ENCODE peak calls at places on chromosomes 12 and 14, in six cellular contexts. One of them, this sample, is unnamed.
A peak's percentile ranks its signal among the peaks of the same experiment; 100 is the strongest.

GRCh38 chr14:54772451-54772881 is 130.2 kb downstream of the GCH1 start:
- DNase-seq in fibroblast of lung: peak; percentile 60
- DNase-seq in Peyer's patch: no peak
- DNase-seq in tibial artery: no peak
- DNase-seq in neural progenitor cell: no peak
- DNase-seq in GM06990: no peak
- DNase-seq in this sample: no peak

GRCh38 chr12:1216560-1216959 is 225.5 kb downstream of the ERC1 start:
- DNase-seq in fibroblast of lung: no peak
- DNase-seq in neural progenitor cell: no peak
- DNase-seq in GM06990: no peak
- DNase-seq in Peyer's patch: no peak
- DNase-seq in tibial artery: no peak
- DNase-seq in this sample: no peak

GRCh38 chr12:127728285-127728684 is 538.7 kb upstream of the TMEM132C start:
- DNase-seq in tibial artery: no peak
- DNase-seq in GM06990: no peak
- DNase-seq in Peyer's patch: no peak
- DNase-seq in fibroblast of lung: no peak
- DNase-seq in neural progenitor cell: no peak
- DNase-seq in this sample: no peak

GRCh38 chr12:99911076-99911475 is 73.7 kb downstream of the ANKS1B start:
- DNase-seq in GM06990: no peak
- DNase-seq in neural progenitor cell: no peak
- DNase-seq in Peyer's patch: no peak
- DNase-seq in tibial artery: peak; percentile 23
- DNase-seq in fibroblast of lung: peak; percentile 84
- DNase-seq in this sample: no peak

GRCh38 chr12:6230321-6231110 is 30.3 kb downstream of the CD9 start:
- DNase-seq in GM06990: no peak
- DNase-seq in Peyer's patch: peak; percentile 89
- DNase-seq in fibroblast of lung: peak; percentile 45
- DNase-seq in neural progenitor cell: no peak
- DNase-seq in tibial artery: peak; percentile 69
- DNase-seq in this sample: no peak

GRCh38 chr12:112283541-112283940 is 98.7 kb downstream of the HECTD4 start:
- DNase-seq in Peyer's patch: no peak
- DNase-seq in fibroblast of lung: no peak
- DNase-seq in GM06990: no peak
- DNase-seq in neural progenitor cell: no peak
- DNase-seq in tibial artery: no peak
- DNase-seq in this sample: no peak

GRCh38 chr14:57846631-57847030 is 19.3 kb downstream of the SLC35F4 start:
- DNase-seq in tibial artery: no peak
- DNase-seq in GM06990: no peak
- DNase-seq in Peyer's patch: no peak
- DNase-seq in fibroblast of lung: peak; percentile 5
- DNase-seq in neural progenitor cell: no peak
- DNase-seq in this sample: no peak

GRCh38 chr12:19186722-19187661 is 57.5 kb downstream of the PLEKHA5 start:
- DNase-seq in fibroblast of lung: peak; percentile 79
- DNase-seq in tibial artery: no peak
- DNase-seq in Peyer's patch: no peak
- DNase-seq in GM06990: peak; percentile 6
- DNase-seq in neural progenitor cell: peak; percentile 65
- DNase-seq in this sample: no peak

GRCh38 chr12:110117948-110118685 is 6.0 kb upstream of the IFT81 start:
- DNase-seq in Peyer's patch: no peak
- DNase-seq in neural progenitor cell: no peak
- DNase-seq in GM06990: no peak
- DNase-seq in fibroblast of lung: no peak
- DNase-seq in tibial artery: no peak
- DNase-seq in this sample: no peak

GRCh38 chr12:114445401-114446323 is 39.7 kb upstream of the TBX5 start:
- DNase-seq in fibroblast of lung: no peak
- DNase-seq in neural progenitor cell: peak; percentile 68
- DNase-seq in Peyer's patch: no peak
- DNase-seq in GM06990: no peak
- DNase-seq in tibial artery: no peak
- DNase-seq in this sample: peak; percentile 68
- H3K4me3 ChIP-seq in fibroblast of lung: no peak overlapping the region
- H3K4me3 ChIP-seq in neural progenitor cell: no peak overlapping the region
- H3K4me3 ChIP-seq in Peyer's patch: no peak overlapping the region
- H3K4me3 ChIP-seq in GM06990: no peak overlapping the region
- H3K4me3 ChIP-seq in tibial artery: no peak overlapping the region
- H3K4me3 ChIP-seq in this sample: no peak overlapping the region

GRCh38 chr12:27589419-27589818 is 65.4 kb downstream of the PPFIBP1 start:
- DNase-seq in Peyer's patch: no peak
- DNase-seq in tibial artery: no peak
- DNase-seq in fibroblast of lung: no peak
- DNase-seq in GM06990: no peak
- DNase-seq in neural progenitor cell: no peak
- DNase-seq in this sample: no peak
- H3K4me3 ChIP-seq in Peyer's patch: no peak overlapping the region
- H3K4me3 ChIP-seq in tibial artery: no peak overlapping the region
- H3K4me3 ChIP-seq in fibroblast of lung: no peak overlapping the region
- H3K4me3 ChIP-seq in GM06990: no peak overlapping the region
- H3K4me3 ChIP-seq in neural progenitor cell: no peak overlapping the region
- H3K4me3 ChIP-seq in this sample: peak overlapping the region; percentile 68

GRCh38 chr12:121927798-121928197 is 9.4 kb downstream of the CFAP251 start:
- DNase-seq in GM06990: no peak
- DNase-seq in fibroblast of lung: no peak
- DNase-seq in neural progenitor cell: no peak
- DNase-seq in tibial artery: no peak
- DNase-seq in Peyer's patch: no peak
- DNase-seq in this sample: peak; percentile 44
- H3K4me3 ChIP-seq in GM06990: no peak overlapping the region
- H3K4me3 ChIP-seq in fibroblast of lung: no peak overlapping the region
- H3K4me3 ChIP-seq in neural progenitor cell: no peak overlapping the region
- H3K4me3 ChIP-seq in tibial artery: no peak overlapping the region
- H3K4me3 ChIP-seq in Peyer's patch: no peak overlapping the region
- H3K4me3 ChIP-seq in this sample: no peak overlapping the region

GRCh38 chr12:52073531-52073950 is 3.8 kb downstream of the ATG101 start:
- DNase-seq in Peyer's patch: no peak
- DNase-seq in tibial artery: no peak
- DNase-seq in GM06990: no peak
- DNase-seq in fibroblast of lung: no peak
- DNase-seq in neural progenitor cell: no peak
- DNase-seq in this sample: no peak

GRCh38 chr12:52075409-52075724 is 4.1 kb upstream of the SMIM41 start:
- DNase-seq in tibial artery: no peak
- DNase-seq in fibroblast of lung: no peak
- DNase-seq in Peyer's patch: no peak
- DNase-seq in GM06990: no peak
- DNase-seq in neural progenitor cell: no peak
- DNase-seq in this sample: no peak

GRCh38 chr12:52074006-52074405 is 4.2 kb downstream of the ATG101 start:
- DNase-seq in tibial artery: no peak
- DNase-seq in Peyer's patch: peak; percentile 50
- DNase-seq in neural progenitor cell: no peak
- DNase-seq in fibroblast of lung: peak; percentile 28
- DNase-seq in GM06990: no peak
- DNase-seq in this sample: no peak

GRCh38 chr12:52076811-52077210 is 2.7 kb upstream of the SMIM41 start:
- DNase-seq in neural progenitor cell: no peak
- DNase-seq in fibroblast of lung: no peak
- DNase-seq in GM06990: no peak
- DNase-seq in tibial artery: no peak
- DNase-seq in Peyer's patch: no peak
- DNase-seq in this sample: no peak

GRCh38 chr12:52074656-52075408 is 4.7 kb upstream of the SMIM41 start:
- DNase-seq in fibroblast of lung: no peak
- DNase-seq in neural progenitor cell: no peak
- DNase-seq in Peyer's patch: no peak
- DNase-seq in tibial artery: no peak
- DNase-seq in GM06990: no peak
- DNase-seq in this sample: no peak
- H3K4me3 ChIP-seq in fibroblast of lung: no peak overlapping the region
- H3K4me3 ChIP-seq in neural progenitor cell: no peak overlapping the region
- H3K4me3 ChIP-seq in Peyer's patch: no peak overlapping the region
- H3K4me3 ChIP-seq in tibial artery: no peak overlapping the region
- H3K4me3 ChIP-seq in GM06990: no peak overlapping the region
- H3K4me3 ChIP-seq in this sample: no peak overlapping the region

DNA sequence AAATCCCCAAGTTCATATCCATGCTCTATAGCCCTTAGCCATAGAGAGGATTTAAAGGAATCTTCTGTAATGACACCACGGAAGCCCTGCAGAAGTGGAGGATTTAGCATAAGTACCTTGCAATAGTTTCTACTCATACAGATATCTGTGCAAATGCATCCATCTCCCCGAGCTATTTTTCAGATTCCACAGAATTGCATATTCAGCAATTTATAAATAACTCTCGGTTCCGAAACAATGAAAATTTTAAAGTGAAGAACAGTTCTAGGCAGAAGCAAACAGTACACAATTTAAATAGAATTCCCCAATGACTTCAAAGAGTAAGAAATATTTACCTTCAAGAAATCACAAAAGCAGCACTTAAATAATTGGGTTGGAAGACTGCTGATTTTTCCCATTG is 379 bp downstream of the IGF1 start:
- DNase-seq in tibial artery: no peak
- DNase-seq in Peyer's patch: no peak
- DNase-seq in GM06990: no peak
- DNase-seq in neural progenitor cell: no peak
- DNase-seq in fibroblast of lung: no peak
- DNase-seq in this sample: no peak
- H3K4me3 ChIP-seq in tibial artery: peak overlapping the region; percentile 38
- H3K4me3 ChIP-seq in Peyer's patch: peak overlapping the region; percentile 24
- H3K4me3 ChIP-seq in GM06990: no peak overlapping the region
- H3K4me3 ChIP-seq in neural progenitor cell: no peak overlapping the region
- H3K4me3 ChIP-seq in fibroblast of lung: no peak overlapping the region
- H3K4me3 ChIP-seq in this sample: no peak overlapping the region

DNA sequence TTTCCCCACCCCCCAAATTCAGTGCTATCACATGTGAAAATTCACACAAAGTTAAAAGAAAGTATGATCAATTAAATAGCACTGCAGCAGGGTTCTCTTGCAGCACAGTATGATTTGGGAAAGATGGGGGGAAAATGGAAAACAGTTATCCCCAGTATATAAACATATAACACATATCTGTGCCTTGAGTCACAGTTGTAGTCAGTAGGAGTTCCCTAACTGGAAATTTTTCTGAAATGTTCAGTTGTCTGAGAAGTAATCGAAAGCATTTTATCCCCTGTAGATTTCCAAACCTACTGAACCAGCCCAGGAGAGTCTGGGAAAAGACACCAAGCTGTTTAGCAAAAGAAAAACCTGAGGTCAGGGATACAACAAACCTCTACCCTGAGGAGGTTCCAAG is 47.0 kb downstream of the C12orf50 start:
- DNase-seq in neural progenitor cell: no peak
- DNase-seq in Peyer's patch: no peak
- DNase-seq in fibroblast of lung: peak; percentile 50
- DNase-seq in GM06990: no peak
- DNase-seq in tibial artery: no peak
- DNase-seq in this sample: no peak
- H3K4me3 ChIP-seq in neural progenitor cell: no peak overlapping the region
- H3K4me3 ChIP-seq in Peyer's patch: no peak overlapping the region
- H3K4me3 ChIP-seq in fibroblast of lung: no peak overlapping the region
- H3K4me3 ChIP-seq in GM06990: no peak overlapping the region
- H3K4me3 ChIP-seq in tibial artery: no peak overlapping the region
- H3K4me3 ChIP-seq in this sample: no peak overlapping the region

DNA sequence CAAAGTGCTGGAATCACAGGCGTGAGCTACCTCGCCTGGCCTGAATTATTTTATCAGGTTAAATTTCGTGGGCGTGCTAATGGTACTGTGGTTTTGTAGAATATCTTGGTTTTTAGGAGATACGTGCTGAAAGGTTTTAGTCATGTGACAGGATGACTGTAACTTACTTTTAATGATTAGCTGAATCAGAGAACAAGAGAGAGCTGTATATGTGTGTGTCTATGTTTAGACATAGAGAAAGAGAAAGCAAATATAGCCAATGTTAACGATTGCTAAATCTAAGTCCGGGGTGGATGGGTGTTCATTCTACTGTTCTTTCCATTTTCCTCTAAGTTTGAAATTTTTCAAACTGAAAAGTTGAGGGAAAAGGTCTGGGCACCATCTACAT is 9.2 kb upstream of the PNMA1 start:
- DNase-seq in Peyer's patch: no peak
- DNase-seq in tibial artery: no peak
- DNase-seq in fibroblast of lung: peak; percentile 23
- DNase-seq in neural progenitor cell: no peak
- DNase-seq in GM06990: no peak
- DNase-seq in this sample: no peak
- H3K4me3 ChIP-seq in Peyer's patch: no peak overlapping the region
- H3K4me3 ChIP-seq in tibial artery: peak overlapping the region; percentile 22
- H3K4me3 ChIP-seq in fibroblast of lung: no peak overlapping the region
- H3K4me3 ChIP-seq in neural progenitor cell: no peak overlapping the region
- H3K4me3 ChIP-seq in GM06990: no peak overlapping the region
- H3K4me3 ChIP-seq in this sample: no peak overlapping the region

DNA sequence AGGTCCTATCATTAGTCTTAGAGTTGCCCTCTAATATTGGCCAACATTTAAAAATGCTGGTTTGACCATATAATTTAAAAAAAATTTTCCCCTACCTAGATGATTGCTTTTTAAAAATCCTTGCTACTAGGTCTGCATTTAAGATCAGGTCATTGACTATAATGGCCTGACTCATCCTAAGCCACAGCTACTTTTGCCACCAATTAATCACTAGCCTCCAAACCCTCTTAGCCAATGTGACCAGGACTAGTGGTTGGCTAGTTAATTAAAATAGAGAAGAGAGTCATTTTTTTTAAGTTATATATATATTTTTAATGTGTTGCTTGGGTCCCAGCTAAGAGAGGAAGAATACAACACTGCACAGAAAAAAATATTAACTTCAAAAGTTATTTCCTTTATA is 57.5 kb downstream of the SOS2 start:
- DNase-seq in tibial artery: no peak
- DNase-seq in fibroblast of lung: no peak
- DNase-seq in neural progenitor cell: no peak
- DNase-seq in GM06990: no peak
- DNase-seq in Peyer's patch: no peak
- DNase-seq in this sample: no peak
- H3K4me3 ChIP-seq in tibial artery: no peak overlapping the region
- H3K4me3 ChIP-seq in fibroblast of lung: no peak overlapping the region
- H3K4me3 ChIP-seq in neural progenitor cell: no peak overlapping the region
- H3K4me3 ChIP-seq in GM06990: no peak overlapping the region
- H3K4me3 ChIP-seq in Peyer's patch: no peak overlapping the region
- H3K4me3 ChIP-seq in this sample: no peak overlapping the region